ENCODE peak calls at places on chromosome 1, in nine cellular contexts. Z is HFF-Myc; N is body of pancreas; D is fibroblast of lung; F is pancreas; H is fibroblast of mammary gland; E is IMR-90; R is WERI-Rb-1; P is CD4-positive, CD25-positive, alpha-beta regulatory T cell. C is an unnamed sample.

GRCh38 chr1:225485991-225486530 is 58.2 kb upstream of the LBR start:
- DNase-seq in Z (no peak), N (no peak), D (no peak), F (no peak), H (no peak), E (no peak), R (no peak), P (no peak), C (no peak)

GRCh38 chr1:36531833-36532232 is 49.1 kb upstream of the CSF3R start:
- DNase-seq in Z (no peak), N (no peak), D (no peak), F (no peak), H (no peak), E (no peak), R (no peak), P (no peak), C (no peak)

GRCh38 chr1:22104865-22105437 is 37.9 kb downstream of the WNT4 start:
- DNase-seq in Z (no peak), N (no peak), D (no peak), F (no peak), H (no peak), E (no peak), R (no peak), P (peak; percentile 82), C (peak; percentile 73)

GRCh38 chr1:16208270-16208987 is 4.0 kb downstream of the ARHGEF19 start:
- DNase-seq in Z (no peak), N (peak; percentile 30), D (peak; percentile 52), F (no peak), H (peak; percentile 39), E (peak; percentile 31), R (no peak), P (no peak), C (no peak)

GRCh38 chr1:198701250-198701649 is 62.4 kb downstream of the PTPRC start:
- DNase-seq in Z (no peak), N (no peak), D (no peak), F (no peak), H (no peak), E (no peak), R (no peak), P (no peak), C (no peak)

GRCh38 chr1:207396360-207396759 is 57.8 kb upstream of the CR2 start:
- DNase-seq in Z (peak; percentile 6), N (no peak), D (no peak), F (no peak), H (no peak), E (no peak), R (no peak), P (no peak), C (no peak)

GRCh38 chr1:211557894-211558625 is 20.9 kb downstream of the SLC30A1 start:
- DNase-seq in Z (no peak), N (no peak), D (peak; percentile 28), F (no peak), H (no peak), E (no peak), R (no peak), P (no peak), C (no peak)

GRCh38 chr1:197675475-197676324 is 99.6 kb downstream of the DENND1B start:
- DNase-seq in Z (no peak), N (peak; percentile 29), D (peak; percentile 12), F (no peak), H (peak; percentile 63), E (peak; percentile 22), R (peak; percentile 67), P (no peak), C (no peak)

DNA sequence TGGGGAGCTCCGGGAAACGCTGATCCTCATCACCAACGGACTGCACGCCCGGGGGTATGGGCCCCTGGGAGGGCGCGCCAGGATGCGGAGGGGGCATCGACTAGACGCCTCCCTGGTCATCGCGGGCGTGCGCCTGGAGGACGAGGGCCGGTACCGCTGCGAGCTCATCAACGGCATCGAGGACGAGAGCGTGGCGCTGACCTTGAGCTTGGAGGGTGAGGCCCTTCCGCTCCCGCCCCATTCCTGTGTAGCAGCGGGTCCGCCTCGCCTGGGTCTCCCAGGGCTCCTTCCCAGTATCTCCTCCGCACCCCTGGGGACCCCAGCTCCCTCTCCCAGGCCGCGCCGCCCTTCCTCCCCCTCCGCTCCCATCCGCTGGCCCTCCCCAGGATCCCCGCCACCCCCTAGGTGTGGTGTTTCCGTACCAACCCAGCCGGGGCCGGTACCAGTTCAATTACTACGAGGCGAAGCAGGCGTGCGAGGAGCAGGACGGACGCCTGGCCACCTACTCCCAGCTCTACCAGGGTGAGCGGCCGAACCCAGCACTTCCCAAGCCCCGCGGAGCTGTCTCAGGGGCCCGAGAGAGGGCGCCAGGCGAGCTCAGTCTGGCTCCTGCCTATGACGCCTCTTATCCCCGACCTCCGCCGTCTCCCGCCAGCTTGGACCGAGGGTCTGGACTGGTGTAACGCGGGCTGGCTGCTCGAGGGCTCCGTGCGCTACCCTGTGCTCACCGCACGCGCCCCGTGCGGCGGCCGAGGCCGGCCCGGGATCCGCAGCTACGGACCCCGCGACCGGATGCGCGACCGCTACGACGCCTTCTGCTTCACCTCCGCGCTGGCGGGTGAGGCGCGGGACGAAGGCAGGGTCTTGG is 5.0 kb downstream of the HAPLN2 start:
- DNase-seq in Z (no peak), N (peak; percentile 49), D (peak; percentile 28), F (no peak), H (peak; percentile 36), E (peak; percentile 24), R (peak; percentile 95), P (no peak), C (no peak)
- H3K4me3 ChIP-seq in Z (peak overlapping the region; percentile 22), N (no peak overlapping the region), D (no peak overlapping the region), F (peak overlapping the region; percentile 3), H (no peak overlapping the region), E (peak overlapping the region; percentile 48), R (peak overlapping the region; percentile 58), P (no peak overlapping the region), C (peak overlapping the region; percentile 33)

GRCh38 chr1:94807742-94808491 is 12.2 kb upstream of the SLC44A3 start:
- DNase-seq in Z (no peak), N (no peak), D (peak; percentile 34), F (no peak), H (no peak), E (peak; percentile 42), R (no peak), P (no peak), C (peak; percentile 23)
- H3K4me3 ChIP-seq in Z (no peak overlapping the region), N (no peak overlapping the region), D (no peak overlapping the region), F (no peak overlapping the region), H (no peak overlapping the region), E (no peak overlapping the region), R (no peak overlapping the region), P (no peak overlapping the region), C (no peak overlapping the region)

GRCh38 chr1:210417881-210418280 is 89.2 kb downstream of the HHAT start:
- DNase-seq in Z (no peak), N (no peak), D (no peak), F (no peak), H (no peak), E (no peak), R (no peak), P (no peak), C (no peak)
- H3K4me3 ChIP-seq in Z (no peak overlapping the region), N (no peak overlapping the region), D (no peak overlapping the region), F (no peak overlapping the region), H (no peak overlapping the region), E (no peak overlapping the region), R (no peak overlapping the region), P (no peak overlapping the region), C (no peak overlapping the region)

GRCh38 chr1:19798486-19799232 is 1.1 kb downstream of the TMCO4 start:
- DNase-seq in Z (no peak), N (peak; percentile 8), D (no peak), F (no peak), H (no peak), E (no peak), R (no peak), P (no peak), C (no peak)
- H3K4me3 ChIP-seq in Z (peak overlapping the region; percentile 49), N (no peak overlapping the region), D (peak overlapping the region; percentile 62), F (peak overlapping the region; percentile 36), H (peak overlapping the region; percentile 46), E (peak overlapping the region; percentile 60), R (no peak overlapping the region), P (peak overlapping the region; percentile 41), C (no peak overlapping the region)

GRCh38 chr1:65994223-65994622 is 201.5 kb downstream of the PDE4B start:
- DNase-seq in Z (no peak), N (no peak), D (no peak), F (no peak), H (no peak), E (no peak), R (no peak), P (no peak), C (no peak)
- H3K4me3 ChIP-seq in Z (no peak overlapping the region), N (no peak overlapping the region), D (no peak overlapping the region), F (no peak overlapping the region), H (no peak overlapping the region), E (no peak overlapping the region), R (no peak overlapping the region), P (no peak overlapping the region), C (no peak overlapping the region)